ENCODE peak calls at places on chromosomes 7 and 10, in nine cellular contexts. F is memory B cell; V is stomach; S is type B pancreatic cell; E is astrocyte of the hippocampus; G is CD8-positive, alpha-beta memory T cell; H is ELR; J is M059J; I is central memory CD4-positive, alpha-beta T cell. M is an unnamed sample.

GRCh38 chr7:133284092-133284491 is 31.2 kb downstream of the EXOC4 start:
- DNase-seq in F (no peak), V (no peak), S (no peak), E (no peak), G (no peak), H (no peak), J (no peak), I (no peak), M (no peak)

GRCh38 chr10:98272245-98272644 is 4.3 kb upstream of the LOXL4 start:
- DNase-seq in F (no peak), V (no peak), S (no peak), E (no peak), G (no peak), H (no peak), J (no peak), I (no peak), M (no peak)

GRCh38 chr7:89728550-89728949 is 425.7 kb upstream of the STEAP1 start:
- DNase-seq in F (no peak), V (no peak), S (no peak), E (no peak), G (no peak), H (no peak), J (no peak), I (no peak), M (no peak)

GRCh38 chr10:101835406-101835805 is 8.2 kb downstream of the KCNIP2 start:
- DNase-seq in F (no peak), V (no peak), S (no peak), E (no peak), G (no peak), H (no peak), J (no peak), I (no peak), M (no peak)

GRCh38 chr7:87456247-87456646 is 19.2 kb downstream of the ABCB4 start:
- DNase-seq in F (no peak), V (no peak), S (no peak), E (no peak), G (no peak), H (no peak), J (no peak), I (no peak), M (no peak)

GRCh38 chr10:97784200-97784811 is 12.5 kb upstream of the SFRP5 start:
- DNase-seq in F (no peak), V (no peak), S (no peak), E (no peak), G (no peak), H (no peak), J (no peak), I (no peak), M (no peak)

GRCh38 chr10:63596924-63597323 is 75.7 kb downstream of the REEP3 start:
- DNase-seq in F (no peak), V (no peak), S (no peak), E (no peak), G (no peak), H (no peak), J (no peak), I (no peak), M (no peak)

GRCh38 chr10:113317476-113317875 is 235.4 kb upstream of the HABP2 start:
- DNase-seq in F (no peak), V (no peak), S (no peak), E (no peak), G (no peak), H (no peak), J (no peak), I (no peak), M (no peak)